ENCODE peak calls at places on chromosomes 11 and 22, in four cellular contexts. M, P, O and N are unnamed samples.

GRCh38 chr22:42261266-42261665 is 9.2 kb downstream of the TCF20 start:
- DNase-seq in O (no peak), P (no peak), M (no peak), N (no peak)

GRCh38 chr11:102256251-102256650 is 61.0 kb upstream of the BIRC3 start:
- DNase-seq in P (no peak), M (no peak), O (no peak), N (no peak)

GRCh38 chr11:134414036-134414731 is 2.1 kb upstream of the B3GAT1 start:
- DNase-seq in P (no peak), M (no peak), O (no peak), N (no peak)

GRCh38 chr11:86990079-86990478 is 34.9 kb upstream of the FZD4 start:
- DNase-seq in O (no peak), P (no peak), M (no peak), N (no peak)

GRCh38 chr11:72209101-72209500 is 7.5 kb upstream of the FOLR2 start:
- DNase-seq in M (no peak), O (no peak), P (no peak), N (no peak)

GRCh38 chr11:55501014-55501413 is 53.3 kb upstream of the OR4C15 start:
- DNase-seq in M (no peak), P (no peak), O (no peak), N (no peak)

GRCh38 chr11:12624595-12624994 is 49.6 kb upstream of the TEAD1 start:
- DNase-seq in P (no peak), M (no peak), O (no peak), N (no peak)

GRCh38 chr11:11070976-11071375 is 213.1 kb upstream of the ZBED5 start:
- DNase-seq in O (no peak), P (no peak), M (peak), N (no peak)

GRCh38 chr11:132944557-132944920 is 587.8 kb downstream of the OPCML start:
- DNase-seq in O (no peak), P (no peak), M (no peak), N (no peak)

GRCh38 chr11:94681140-94681539 is 87.0 kb upstream of the AMOTL1 start:
- DNase-seq in M (no peak), O (no peak), P (no peak), N (no peak)

GRCh38 chr11:2987881-2988280 is 4.2 kb downstream of the NAP1L4 start:
- DNase-seq in M (no peak), P (no peak), O (no peak), N (no peak)

GRCh38 chr11:36073411-36074203 is 129.7 kb downstream of the LDLRAD3 start:
- DNase-seq in M (peak), O (no peak), P (no peak), N (no peak)

GRCh38 chr22:48605856-48606255 is 1221.8 kb downstream of the BRD1 start:
- DNase-seq in O (no peak), M (peak), P (no peak), N (no peak)

GRCh38 chr11:69280451-69280850 is 13.5 kb upstream of the MYEOV start:
- DNase-seq in M (no peak), P (no peak), O (no peak), N (no peak)